ENCODE peak calls at places on chromosomes 12 and 14, in nine cellular contexts. One of them, this sample, is unnamed.

GRCh38 chr14:61344437-61345143 is 23.2 kb downstream of the PRKCH start:
- DNase-seq in GM06990: no peak
- DNase-seq in GM12865: no peak
- DNase-seq in uterus: no peak
- DNase-seq in dorsolateral prefrontal cortex: no peak
- DNase-seq in transverse colon: no peak
- DNase-seq in pancreas: no peak
- DNase-seq in neural progenitor cell: no peak
- DNase-seq in endodermal cell: no peak
- DNase-seq in this sample: no peak

GRCh38 chr12:64616221-64616620 is 5.9 kb downstream of the RASSF3 start:
- DNase-seq in neural progenitor cell: no peak
- DNase-seq in GM12865: no peak
- DNase-seq in uterus: no peak
- DNase-seq in endodermal cell: peak; percentile 34
- DNase-seq in GM06990: no peak
- DNase-seq in pancreas: no peak
- DNase-seq in transverse colon: no peak
- DNase-seq in dorsolateral prefrontal cortex: no peak
- DNase-seq in this sample: no peak

GRCh38 chr12:52203126-52203921 is 11.5 kb upstream of the KRT80 start:
- DNase-seq in dorsolateral prefrontal cortex: peak; percentile 66
- DNase-seq in endodermal cell: peak; percentile 54
- DNase-seq in neural progenitor cell: peak; percentile 31
- DNase-seq in pancreas: peak; percentile 66
- DNase-seq in GM06990: no peak
- DNase-seq in transverse colon: peak; percentile 78
- DNase-seq in uterus: no peak
- DNase-seq in GM12865: peak; percentile 34
- DNase-seq in this sample: no peak

GRCh38 chr12:131065801-131066200 is 112.1 kb downstream of the ADGRD1 start:
- DNase-seq in transverse colon: no peak
- DNase-seq in endodermal cell: peak; percentile 39
- DNase-seq in neural progenitor cell: no peak
- DNase-seq in uterus: peak; percentile 2
- DNase-seq in GM06990: no peak
- DNase-seq in GM12865: no peak
- DNase-seq in pancreas: no peak
- DNase-seq in dorsolateral prefrontal cortex: no peak
- DNase-seq in this sample: no peak

GRCh38 chr14:22551597-22551982 is 37.4 kb downstream of the DAD1 start:
- DNase-seq in neural progenitor cell: no peak
- DNase-seq in GM06990: no peak
- DNase-seq in endodermal cell: no peak
- DNase-seq in dorsolateral prefrontal cortex: no peak
- DNase-seq in uterus: no peak
- DNase-seq in transverse colon: no peak
- DNase-seq in pancreas: no peak
- DNase-seq in GM12865: no peak
- DNase-seq in this sample: no peak

GRCh38 chr12:128982134-128982533 is 128.9 kb downstream of the GLT1D1 start:
- DNase-seq in transverse colon: no peak
- DNase-seq in neural progenitor cell: no peak
- DNase-seq in pancreas: no peak
- DNase-seq in uterus: no peak
- DNase-seq in endodermal cell: no peak
- DNase-seq in GM12865: no peak
- DNase-seq in dorsolateral prefrontal cortex: no peak
- DNase-seq in GM06990: no peak
- DNase-seq in this sample: no peak

GRCh38 chr12:107429006-107429698 is 256.4 kb upstream of the PWP1 start:
- DNase-seq in uterus: no peak
- DNase-seq in transverse colon: peak; percentile 27
- DNase-seq in GM06990: no peak
- DNase-seq in endodermal cell: peak; percentile 63
- DNase-seq in dorsolateral prefrontal cortex: no peak
- DNase-seq in GM12865: no peak
- DNase-seq in pancreas: peak; percentile 47
- DNase-seq in neural progenitor cell: no peak
- DNase-seq in this sample: no peak

GRCh38 chr12:130687190-130687589 is 28.9 kb downstream of the RIMBP2 start:
- DNase-seq in pancreas: no peak
- DNase-seq in GM12865: no peak
- DNase-seq in GM06990: no peak
- DNase-seq in neural progenitor cell: no peak
- DNase-seq in uterus: no peak
- DNase-seq in dorsolateral prefrontal cortex: no peak
- DNase-seq in endodermal cell: no peak
- DNase-seq in transverse colon: no peak
- DNase-seq in this sample: peak; percentile 41

GRCh38 chr14:34571771-34572170 is 32.3 kb upstream of the EAPP start:
- DNase-seq in endodermal cell: no peak
- DNase-seq in neural progenitor cell: no peak
- DNase-seq in uterus: no peak
- DNase-seq in dorsolateral prefrontal cortex: no peak
- DNase-seq in transverse colon: no peak
- DNase-seq in pancreas: no peak
- DNase-seq in GM12865: no peak
- DNase-seq in GM06990: no peak
- DNase-seq in this sample: no peak

GRCh38 chr12:18798445-18799139 is 60.7 kb downstream of the CAPZA3 start:
- DNase-seq in transverse colon: no peak
- DNase-seq in dorsolateral prefrontal cortex: no peak
- DNase-seq in endodermal cell: no peak
- DNase-seq in GM12865: no peak
- DNase-seq in neural progenitor cell: no peak
- DNase-seq in pancreas: no peak
- DNase-seq in GM06990: no peak
- DNase-seq in uterus: no peak
- DNase-seq in this sample: no peak

GRCh38 chr12:94614288-94614721 is 36.1 kb downstream of the TMCC3 start:
- DNase-seq in GM06990: no peak
- DNase-seq in transverse colon: no peak
- DNase-seq in uterus: no peak
- DNase-seq in endodermal cell: peak; percentile 78
- DNase-seq in pancreas: no peak
- DNase-seq in dorsolateral prefrontal cortex: no peak
- DNase-seq in GM12865: no peak
- DNase-seq in neural progenitor cell: peak; percentile 85
- DNase-seq in this sample: no peak

GRCh38 chr12:95547522-95548055 is 3.7 kb downstream of the USP44 start:
- DNase-seq in GM12865: no peak
- DNase-seq in uterus: peak; percentile 24
- DNase-seq in dorsolateral prefrontal cortex: no peak
- DNase-seq in endodermal cell: peak; percentile 82
- DNase-seq in transverse colon: no peak
- DNase-seq in pancreas: no peak
- DNase-seq in GM06990: no peak
- DNase-seq in neural progenitor cell: peak; percentile 54
- DNase-seq in this sample: no peak

GRCh38 chr14:64656986-64657385 is 47.2 kb upstream of the PLEKHG3 start:
- DNase-seq in GM12865: no peak
- DNase-seq in pancreas: no peak
- DNase-seq in uterus: peak; percentile 75
- DNase-seq in dorsolateral prefrontal cortex: no peak
- DNase-seq in neural progenitor cell: no peak
- DNase-seq in GM06990: no peak
- DNase-seq in endodermal cell: no peak
- DNase-seq in transverse colon: peak; percentile 47
- DNase-seq in this sample: no peak

GRCh38 chr12:9634177-9634803 is 26.6 kb upstream of the KLRB1 start:
- DNase-seq in dorsolateral prefrontal cortex: no peak
- DNase-seq in transverse colon: peak; percentile 73
- DNase-seq in endodermal cell: peak; percentile 84
- DNase-seq in GM12865: peak; percentile 79
- DNase-seq in uterus: no peak
- DNase-seq in GM06990: peak; percentile 35
- DNase-seq in pancreas: no peak
- DNase-seq in neural progenitor cell: peak; percentile 57
- DNase-seq in this sample: peak; percentile 68

GRCh38 chr14:81366259-81366658 is 33.9 kb downstream of the STON2 start:
- DNase-seq in uterus: no peak
- DNase-seq in GM12865: no peak
- DNase-seq in endodermal cell: peak; percentile 60
- DNase-seq in dorsolateral prefrontal cortex: no peak
- DNase-seq in neural progenitor cell: peak; percentile 21
- DNase-seq in pancreas: no peak
- DNase-seq in transverse colon: no peak
- DNase-seq in GM06990: no peak
- DNase-seq in this sample: no peak

GRCh38 chr14:69543341-69544249 is 31.1 kb downstream of the CCDC177 start:
- DNase-seq in dorsolateral prefrontal cortex: peak; percentile 50
- DNase-seq in pancreas: no peak
- DNase-seq in neural progenitor cell: peak; percentile 61
- DNase-seq in GM12865: peak; percentile 72
- DNase-seq in transverse colon: peak; percentile 35
- DNase-seq in endodermal cell: peak; percentile 59
- DNase-seq in GM06990: no peak
- DNase-seq in uterus: peak; percentile 21
- DNase-seq in this sample: peak; percentile 35

GRCh38 chr12:110314308-110314707 is 33.3 kb downstream of the ATP2A2 start:
- DNase-seq in pancreas: no peak
- DNase-seq in GM06990: peak; percentile 22
- DNase-seq in uterus: no peak
- DNase-seq in GM12865: peak; percentile 57
- DNase-seq in neural progenitor cell: no peak
- DNase-seq in dorsolateral prefrontal cortex: no peak
- DNase-seq in endodermal cell: no peak
- DNase-seq in transverse colon: no peak
- DNase-seq in this sample: no peak

GRCh38 chr14:37329189-37330001 is 131.7 kb downstream of the MIPOL1 start:
- DNase-seq in neural progenitor cell: no peak
- DNase-seq in GM12865: no peak
- DNase-seq in dorsolateral prefrontal cortex: no peak
- DNase-seq in GM06990: no peak
- DNase-seq in transverse colon: no peak
- DNase-seq in pancreas: no peak
- DNase-seq in endodermal cell: no peak
- DNase-seq in uterus: no peak
- DNase-seq in this sample: no peak

GRCh38 chr12:75389706-75390105 is 1.2 kb upstream of the GLIPR1L2 start:
- DNase-seq in neural progenitor cell: no peak
- DNase-seq in transverse colon: no peak
- DNase-seq in endodermal cell: no peak
- DNase-seq in dorsolateral prefrontal cortex: no peak
- DNase-seq in GM12865: no peak
- DNase-seq in pancreas: no peak
- DNase-seq in GM06990: no peak
- DNase-seq in uterus: no peak
- DNase-seq in this sample: no peak
- H3K4me3 ChIP-seq in neural progenitor cell: peak overlapping the region; percentile 51
- H3K4me3 ChIP-seq in transverse colon: no peak overlapping the region
- H3K4me3 ChIP-seq in endodermal cell: no peak overlapping the region
- H3K4me3 ChIP-seq in dorsolateral prefrontal cortex: peak overlapping the region; percentile 75
- H3K4me3 ChIP-seq in GM12865: peak overlapping the region; percentile 87
- H3K4me3 ChIP-seq in pancreas: no peak overlapping the region
- H3K4me3 ChIP-seq in GM06990: no peak overlapping the region
- H3K4me3 ChIP-seq in uterus: peak overlapping the region; percentile 48
- H3K4me3 ChIP-seq in this sample: no peak overlapping the region

DNA sequence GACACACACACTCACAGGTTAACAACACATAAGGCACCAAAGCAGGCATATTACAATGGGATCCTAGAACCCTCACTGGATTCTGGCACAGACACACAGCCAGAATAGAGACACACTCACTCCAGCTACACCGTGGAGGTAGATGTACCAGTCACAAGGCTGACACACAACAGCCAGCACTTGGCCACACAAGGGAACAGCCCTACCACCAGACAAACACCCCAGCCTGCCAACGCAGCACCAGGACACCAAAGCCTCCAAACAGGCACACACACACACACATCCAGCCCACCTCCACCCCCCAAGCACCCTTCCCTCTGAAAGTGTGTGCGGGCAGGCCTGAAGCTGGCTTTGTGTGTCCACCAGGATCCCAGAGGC is 10.9 kb upstream of the ITGB7 start:
- DNase-seq in transverse colon: no peak
- DNase-seq in endodermal cell: no peak
- DNase-seq in dorsolateral prefrontal cortex: no peak
- DNase-seq in neural progenitor cell: no peak
- DNase-seq in uterus: no peak
- DNase-seq in pancreas: no peak
- DNase-seq in GM06990: no peak
- DNase-seq in GM12865: no peak
- DNase-seq in this sample: no peak
- H3K4me3 ChIP-seq in transverse colon: no peak overlapping the region
- H3K4me3 ChIP-seq in endodermal cell: no peak overlapping the region
- H3K4me3 ChIP-seq in dorsolateral prefrontal cortex: peak overlapping the region; percentile 63
- H3K4me3 ChIP-seq in neural progenitor cell: peak overlapping the region; percentile 51
- H3K4me3 ChIP-seq in uterus: peak overlapping the region; percentile 78
- H3K4me3 ChIP-seq in pancreas: no peak overlapping the region
- H3K4me3 ChIP-seq in GM06990: no peak overlapping the region
- H3K4me3 ChIP-seq in GM12865: no peak overlapping the region
- H3K4me3 ChIP-seq in this sample: no peak overlapping the region

GRCh38 chr12:91181053-91181452 is 1.6 kb downstream of the DCN start:
- DNase-seq in neural progenitor cell: no peak
- DNase-seq in endodermal cell: no peak
- DNase-seq in dorsolateral prefrontal cortex: no peak
- DNase-seq in GM06990: no peak
- DNase-seq in uterus: no peak
- DNase-seq in pancreas: no peak
- DNase-seq in transverse colon: no peak
- DNase-seq in GM12865: no peak
- DNase-seq in this sample: no peak
- H3K4me3 ChIP-seq in neural progenitor cell: no peak overlapping the region
- H3K4me3 ChIP-seq in endodermal cell: no peak overlapping the region
- H3K4me3 ChIP-seq in dorsolateral prefrontal cortex: peak overlapping the region; percentile 18
- H3K4me3 ChIP-seq in GM06990: no peak overlapping the region
- H3K4me3 ChIP-seq in uterus: peak overlapping the region; percentile 52
- H3K4me3 ChIP-seq in pancreas: no peak overlapping the region
- H3K4me3 ChIP-seq in transverse colon: no peak overlapping the region
- H3K4me3 ChIP-seq in GM12865: no peak overlapping the region
- H3K4me3 ChIP-seq in this sample: no peak overlapping the region

GRCh38 chr12:117041798-117042170 is 57.4 kb downstream of the TESC start:
- DNase-seq in neural progenitor cell: no peak
- DNase-seq in transverse colon: no peak
- DNase-seq in dorsolateral prefrontal cortex: no peak
- DNase-seq in GM06990: no peak
- DNase-seq in GM12865: no peak
- DNase-seq in pancreas: no peak
- DNase-seq in endodermal cell: no peak
- DNase-seq in uterus: no peak
- DNase-seq in this sample: no peak

GRCh38 chr12:117043598-117043901 is 55.7 kb downstream of the TESC start:
- DNase-seq in transverse colon: no peak
- DNase-seq in pancreas: no peak
- DNase-seq in GM12865: no peak
- DNase-seq in GM06990: no peak
- DNase-seq in dorsolateral prefrontal cortex: no peak
- DNase-seq in uterus: no peak
- DNase-seq in neural progenitor cell: no peak
- DNase-seq in endodermal cell: no peak
- DNase-seq in this sample: no peak

GRCh38 chr12:117040496-117040895 is 58.7 kb downstream of the TESC start:
- DNase-seq in GM06990: no peak
- DNase-seq in uterus: no peak
- DNase-seq in GM12865: no peak
- DNase-seq in endodermal cell: no peak
- DNase-seq in neural progenitor cell: no peak
- DNase-seq in transverse colon: no peak
- DNase-seq in dorsolateral prefrontal cortex: no peak
- DNase-seq in pancreas: no peak
- DNase-seq in this sample: no peak

GRCh38 chr12:117044311-117044710 is 54.9 kb downstream of the TESC start:
- DNase-seq in GM06990: no peak
- DNase-seq in pancreas: no peak
- DNase-seq in neural progenitor cell: no peak
- DNase-seq in GM12865: no peak
- DNase-seq in endodermal cell: no peak
- DNase-seq in uterus: no peak
- DNase-seq in dorsolateral prefrontal cortex: no peak
- DNase-seq in transverse colon: no peak
- DNase-seq in this sample: no peak

GRCh38 chr12:117042171-117042809 is 56.9 kb downstream of the TESC start:
- DNase-seq in transverse colon: no peak
- DNase-seq in GM12865: no peak
- DNase-seq in neural progenitor cell: no peak
- DNase-seq in uterus: no peak
- DNase-seq in GM06990: no peak
- DNase-seq in dorsolateral prefrontal cortex: no peak
- DNase-seq in endodermal cell: peak; percentile 70
- DNase-seq in pancreas: no peak
- DNase-seq in this sample: no peak
- H3K4me3 ChIP-seq in transverse colon: no peak overlapping the region
- H3K4me3 ChIP-seq in GM12865: no peak overlapping the region
- H3K4me3 ChIP-seq in neural progenitor cell: no peak overlapping the region
- H3K4me3 ChIP-seq in uterus: no peak overlapping the region
- H3K4me3 ChIP-seq in GM06990: no peak overlapping the region
- H3K4me3 ChIP-seq in dorsolateral prefrontal cortex: no peak overlapping the region
- H3K4me3 ChIP-seq in endodermal cell: no peak overlapping the region
- H3K4me3 ChIP-seq in pancreas: no peak overlapping the region
- H3K4me3 ChIP-seq in this sample: no peak overlapping the region